ENCODE peak calls at places on chromosomes 7 and 10, in eight cellular contexts. One of them, this sample, is unnamed. For H3K4me1, the result is how much of the 10 kb centered on the place peaks cover.

GRCh38 chr7:28922618-28923331 is 35.4 kb downstream of the TRIL start:
- DNase-seq in lower lobe of right lung: peak
- DNase-seq in HepG2: peak
- DNase-seq in esophagus squamous epithelium: no peak
- DNase-seq in neuronal stem cell: peak
- DNase-seq in kidney: peak
- DNase-seq in heart right ventricle: peak
- DNase-seq in thoracic aorta: no peak
- DNase-seq in this sample: peak

GRCh38 chr10:13483951-13484350 is 44.9 kb downstream of the BEND7 start:
- DNase-seq in lower lobe of right lung: no peak
- DNase-seq in HepG2: no peak
- DNase-seq in esophagus squamous epithelium: no peak
- DNase-seq in neuronal stem cell: no peak
- DNase-seq in kidney: no peak
- DNase-seq in heart right ventricle: no peak
- DNase-seq in thoracic aorta: no peak
- DNase-seq in this sample: no peak

GRCh38 chr7:94245500-94245899 is 149.2 kb upstream of the COL1A2 start:
- DNase-seq in lower lobe of right lung: no peak
- DNase-seq in HepG2: no peak
- DNase-seq in esophagus squamous epithelium: no peak
- DNase-seq in neuronal stem cell: no peak
- DNase-seq in kidney: no peak
- DNase-seq in heart right ventricle: no peak
- DNase-seq in thoracic aorta: no peak
- DNase-seq in this sample: no peak

GRCh38 chr7:18866359-18867036 is 250.9 kb downstream of the TWIST1 start:
- DNase-seq in lower lobe of right lung: no peak
- DNase-seq in HepG2: no peak
- DNase-seq in esophagus squamous epithelium: no peak
- DNase-seq in neuronal stem cell: no peak
- DNase-seq in kidney: no peak
- DNase-seq in heart right ventricle: no peak
- DNase-seq in thoracic aorta: peak
- DNase-seq in this sample: peak

GRCh38 chr10:63005246-63005645 is 127.9 kb upstream of the NRBF2 start:
- DNase-seq in lower lobe of right lung: no peak
- DNase-seq in HepG2: no peak
- DNase-seq in esophagus squamous epithelium: no peak
- DNase-seq in neuronal stem cell: no peak
- DNase-seq in kidney: no peak
- DNase-seq in heart right ventricle: no peak
- DNase-seq in thoracic aorta: no peak
- DNase-seq in this sample: no peak

GRCh38 chr10:23445591-23445990 is 6.7 kb downstream of the OTUD1 start:
- DNase-seq in lower lobe of right lung: no peak
- DNase-seq in HepG2: no peak
- DNase-seq in esophagus squamous epithelium: no peak
- DNase-seq in neuronal stem cell: no peak
- DNase-seq in kidney: no peak
- DNase-seq in heart right ventricle: no peak
- DNase-seq in thoracic aorta: no peak
- DNase-seq in this sample: no peak

GRCh38 chr10:73734028-73734720 is 10.0 kb upstream of the SEC24C start:
- DNase-seq in lower lobe of right lung: no peak
- DNase-seq in HepG2: no peak
- DNase-seq in esophagus squamous epithelium: no peak
- DNase-seq in neuronal stem cell: no peak
- DNase-seq in kidney: peak
- DNase-seq in heart right ventricle: no peak
- DNase-seq in thoracic aorta: no peak
- DNase-seq in this sample: peak

GRCh38 chr10:29926649-29927048 is 132.7 kb downstream of the JCAD start:
- DNase-seq in lower lobe of right lung: no peak
- DNase-seq in HepG2: no peak
- DNase-seq in esophagus squamous epithelium: no peak
- DNase-seq in neuronal stem cell: no peak
- DNase-seq in kidney: no peak
- DNase-seq in heart right ventricle: no peak
- DNase-seq in thoracic aorta: no peak
- DNase-seq in this sample: no peak

GRCh38 chr10:132632091-132632561 is 94.5 kb downstream of the INPP5A start:
- DNase-seq in lower lobe of right lung: peak
- DNase-seq in HepG2: no peak
- DNase-seq in esophagus squamous epithelium: no peak
- DNase-seq in neuronal stem cell: no peak
- DNase-seq in kidney: peak
- DNase-seq in heart right ventricle: peak
- DNase-seq in thoracic aorta: no peak
- DNase-seq in this sample: peak

GRCh38 chr7:25795824-25796235 is 356.2 kb upstream of the NFE2L3 start:
- DNase-seq in lower lobe of right lung: no peak
- DNase-seq in HepG2: no peak
- DNase-seq in esophagus squamous epithelium: no peak
- DNase-seq in neuronal stem cell: no peak
- DNase-seq in kidney: no peak
- DNase-seq in heart right ventricle: no peak
- DNase-seq in thoracic aorta: no peak
- DNase-seq in this sample: no peak

GRCh38 chr10:76126607-76127190 is 695.3 kb downstream of the LRMDA start:
- DNase-seq in lower lobe of right lung: no peak
- DNase-seq in HepG2: no peak
- DNase-seq in esophagus squamous epithelium: no peak
- DNase-seq in neuronal stem cell: no peak
- DNase-seq in kidney: no peak
- DNase-seq in heart right ventricle: no peak
- DNase-seq in thoracic aorta: no peak
- DNase-seq in this sample: no peak

GRCh38 chr10:11603741-11604140 is 7.7 kb downstream of the USP6NL start:
- DNase-seq in lower lobe of right lung: no peak
- DNase-seq in HepG2: peak
- DNase-seq in esophagus squamous epithelium: no peak
- DNase-seq in neuronal stem cell: no peak
- DNase-seq in kidney: no peak
- DNase-seq in heart right ventricle: no peak
- DNase-seq in thoracic aorta: no peak
- DNase-seq in this sample: no peak

GRCh38 chr7:108290344-108291134 is 160.4 kb upstream of the LAMB4 start:
- DNase-seq in lower lobe of right lung: no peak
- DNase-seq in HepG2: no peak
- DNase-seq in esophagus squamous epithelium: no peak
- DNase-seq in neuronal stem cell: no peak
- DNase-seq in kidney: no peak
- DNase-seq in heart right ventricle: no peak
- DNase-seq in thoracic aorta: no peak
- DNase-seq in this sample: no peak

GRCh38 chr10:44689368-44689767 is 221.8 kb upstream of the TMEM72 start:
- DNase-seq in lower lobe of right lung: no peak
- DNase-seq in HepG2: no peak
- DNase-seq in esophagus squamous epithelium: no peak
- DNase-seq in neuronal stem cell: no peak
- DNase-seq in kidney: no peak
- DNase-seq in heart right ventricle: no peak
- DNase-seq in thoracic aorta: no peak
- DNase-seq in this sample: no peak

GRCh38 chr10:75228834-75229233 is 6.9 kb downstream of the COMTD1 start:
- DNase-seq in lower lobe of right lung: no peak
- DNase-seq in HepG2: no peak
- DNase-seq in esophagus squamous epithelium: no peak
- DNase-seq in neuronal stem cell: no peak
- DNase-seq in kidney: no peak
- DNase-seq in heart right ventricle: no peak
- DNase-seq in thoracic aorta: no peak
- DNase-seq in this sample: no peak

GRCh38 chr10:118841881-118842605 is 87.3 kb upstream of the CACUL1 start:
- DNase-seq in lower lobe of right lung: no peak
- DNase-seq in HepG2: no peak
- DNase-seq in esophagus squamous epithelium: no peak
- DNase-seq in neuronal stem cell: no peak
- DNase-seq in kidney: no peak
- DNase-seq in heart right ventricle: no peak
- DNase-seq in thoracic aorta: no peak
- DNase-seq in this sample: no peak
- H3K4me1 ChIP-seq in lower lobe of right lung: under half
- H3K4me1 ChIP-seq in HepG2: under half
- H3K4me1 ChIP-seq in esophagus squamous epithelium: half or more
- H3K4me1 ChIP-seq in neuronal stem cell: under half
- H3K4me1 ChIP-seq in kidney: under half
- H3K4me1 ChIP-seq in heart right ventricle: under half
- H3K4me1 ChIP-seq in thoracic aorta: under half
- H3K4me1 ChIP-seq in this sample: under half

GRCh38 chr7:101722247-101722646 is 93.2 kb upstream of the MYL10 start:
- DNase-seq in lower lobe of right lung: no peak
- DNase-seq in HepG2: no peak
- DNase-seq in esophagus squamous epithelium: no peak
- DNase-seq in neuronal stem cell: no peak
- DNase-seq in kidney: no peak
- DNase-seq in heart right ventricle: no peak
- DNase-seq in thoracic aorta: no peak
- DNase-seq in this sample: no peak
- H3K27ac ChIP-seq in lower lobe of right lung: no peak
- H3K27ac ChIP-seq in HepG2: no peak
- H3K27ac ChIP-seq in esophagus squamous epithelium: no peak
- H3K27ac ChIP-seq in neuronal stem cell: no peak
- H3K27ac ChIP-seq in kidney: no peak
- H3K27ac ChIP-seq in heart right ventricle: no peak
- H3K27ac ChIP-seq in thoracic aorta: no peak
- H3K27ac ChIP-seq in this sample: no peak

GRCh38 chr10:103856497-103857175 is 1.3 kb upstream of the SH3PXD2A start:
- DNase-seq in lower lobe of right lung: no peak
- DNase-seq in HepG2: peak
- DNase-seq in esophagus squamous epithelium: no peak
- DNase-seq in neuronal stem cell: no peak
- DNase-seq in kidney: no peak
- DNase-seq in heart right ventricle: no peak
- DNase-seq in thoracic aorta: no peak
- DNase-seq in this sample: no peak

GRCh38 chr10:103855852-103856496 is 598 bp upstream of the SH3PXD2A start:
- DNase-seq in lower lobe of right lung: no peak
- DNase-seq in HepG2: peak
- DNase-seq in esophagus squamous epithelium: no peak
- DNase-seq in neuronal stem cell: peak
- DNase-seq in kidney: no peak
- DNase-seq in heart right ventricle: no peak
- DNase-seq in thoracic aorta: no peak
- DNase-seq in this sample: no peak

GRCh38 chr10:103858360-103858759 is 3.0 kb upstream of the SH3PXD2A start:
- DNase-seq in lower lobe of right lung: no peak
- DNase-seq in HepG2: no peak
- DNase-seq in esophagus squamous epithelium: no peak
- DNase-seq in neuronal stem cell: no peak
- DNase-seq in kidney: no peak
- DNase-seq in heart right ventricle: no peak
- DNase-seq in thoracic aorta: no peak
- DNase-seq in this sample: no peak

GRCh38 chr10:103861501-103861900 is 6.1 kb upstream of the SH3PXD2A start:
- DNase-seq in lower lobe of right lung: no peak
- DNase-seq in HepG2: no peak
- DNase-seq in esophagus squamous epithelium: no peak
- DNase-seq in neuronal stem cell: no peak
- DNase-seq in kidney: no peak
- DNase-seq in heart right ventricle: no peak
- DNase-seq in thoracic aorta: no peak
- DNase-seq in this sample: no peak

GRCh38 chr10:103859161-103860141 is 4.1 kb upstream of the SH3PXD2A start:
- DNase-seq in lower lobe of right lung: no peak
- DNase-seq in HepG2: peak
- DNase-seq in esophagus squamous epithelium: no peak
- DNase-seq in neuronal stem cell: peak
- DNase-seq in kidney: no peak
- DNase-seq in heart right ventricle: no peak
- DNase-seq in thoracic aorta: no peak
- DNase-seq in this sample: peak
- H3K4me1 ChIP-seq in lower lobe of right lung: under half
- H3K4me1 ChIP-seq in HepG2: under half
- H3K4me1 ChIP-seq in esophagus squamous epithelium: under half
- H3K4me1 ChIP-seq in neuronal stem cell: under half
- H3K4me1 ChIP-seq in kidney: under half
- H3K4me1 ChIP-seq in heart right ventricle: under half
- H3K4me1 ChIP-seq in thoracic aorta: under half
- H3K4me1 ChIP-seq in this sample: under half

GRCh38 chr7:1099637-1100036 is 11.7 kb downstream of the GPER1 start:
- DNase-seq in lower lobe of right lung: no peak
- DNase-seq in HepG2: no peak
- DNase-seq in esophagus squamous epithelium: no peak
- DNase-seq in neuronal stem cell: no peak
- DNase-seq in kidney: no peak
- DNase-seq in heart right ventricle: no peak
- DNase-seq in thoracic aorta: no peak
- DNase-seq in this sample: no peak

GRCh38 chr7:1100386-1100785 is 12.5 kb downstream of the GPER1 start:
- DNase-seq in lower lobe of right lung: no peak
- DNase-seq in HepG2: no peak
- DNase-seq in esophagus squamous epithelium: no peak
- DNase-seq in neuronal stem cell: no peak
- DNase-seq in kidney: peak
- DNase-seq in heart right ventricle: no peak
- DNase-seq in thoracic aorta: no peak
- DNase-seq in this sample: no peak

GRCh38 chr7:1101580-1102431 is 13.9 kb downstream of the GPER1 start:
- DNase-seq in lower lobe of right lung: no peak
- DNase-seq in HepG2: peak
- DNase-seq in esophagus squamous epithelium: no peak
- DNase-seq in neuronal stem cell: no peak
- DNase-seq in kidney: peak
- DNase-seq in heart right ventricle: no peak
- DNase-seq in thoracic aorta: no peak
- DNase-seq in this sample: peak

GRCh38 chr7:1099154-1099542 is 11.2 kb downstream of the GPER1 start:
- DNase-seq in lower lobe of right lung: no peak
- DNase-seq in HepG2: no peak
- DNase-seq in esophagus squamous epithelium: no peak
- DNase-seq in neuronal stem cell: no peak
- DNase-seq in kidney: no peak
- DNase-seq in heart right ventricle: no peak
- DNase-seq in thoracic aorta: no peak
- DNase-seq in this sample: no peak

DNA sequence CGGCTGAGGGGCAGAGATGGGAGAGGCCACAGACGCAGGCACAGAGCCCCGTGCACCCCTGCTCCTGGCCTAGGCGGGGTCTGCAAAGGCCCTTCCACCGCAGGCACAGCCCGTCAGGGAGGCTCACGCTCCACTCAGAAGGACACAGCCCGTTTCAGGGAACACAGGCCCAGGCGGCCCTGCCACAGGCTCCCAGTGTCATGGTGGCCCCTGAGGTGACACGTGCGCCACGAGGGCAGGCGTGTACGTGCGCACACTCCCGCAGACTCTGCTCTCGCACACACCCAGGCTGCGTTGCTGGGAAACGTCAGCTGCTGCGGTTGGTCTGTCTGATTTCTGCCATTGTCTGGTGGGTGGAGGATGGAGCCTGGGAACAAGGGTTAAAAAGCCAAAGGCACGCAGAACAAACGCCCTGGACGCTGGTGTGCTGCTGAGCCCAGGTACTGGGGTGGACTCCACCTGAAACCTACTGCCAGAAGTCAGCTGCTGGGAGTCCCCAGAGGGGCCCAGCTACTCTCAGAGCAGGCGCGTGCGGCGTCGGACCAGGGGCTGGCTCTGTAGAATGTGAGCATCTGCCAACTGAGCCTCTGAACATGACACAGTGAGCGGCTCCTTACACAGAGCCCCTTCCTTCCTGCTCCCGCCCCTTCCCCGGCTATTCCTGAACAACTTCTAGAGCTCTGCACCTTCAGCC is 13.1 kb downstream of the GPER1 start:
- DNase-seq in lower lobe of right lung: no peak
- DNase-seq in HepG2: no peak
- DNase-seq in esophagus squamous epithelium: no peak
- DNase-seq in neuronal stem cell: no peak
- DNase-seq in kidney: no peak
- DNase-seq in heart right ventricle: no peak
- DNase-seq in thoracic aorta: no peak
- DNase-seq in this sample: no peak
- H3K27ac ChIP-seq in lower lobe of right lung: no peak
- H3K27ac ChIP-seq in HepG2: peak
- H3K27ac ChIP-seq in esophagus squamous epithelium: no peak
- H3K27ac ChIP-seq in neuronal stem cell: peak
- H3K27ac ChIP-seq in kidney: no peak
- H3K27ac ChIP-seq in heart right ventricle: no peak
- H3K27ac ChIP-seq in thoracic aorta: peak
- H3K27ac ChIP-seq in this sample: no peak